ENCODE peak calls at places on chromosomes 4 and X, in six cellular contexts. L is breast epithelium, W is tibial nerve, T is HCT116, M is gastrocnemius medialis, F is heart left ventricle. Z is an unnamed sample.

GRCh38 chr4:133921280-133922195 is 280.1 kb downstream of the PABPC4L start:
- DNase-seq in L (no peak), W (no peak), T (no peak), M (no peak), F (no peak), Z (no peak)

GRCh38 chr4:85153221-85153620 is 186.7 kb upstream of the WDFY3 start:
- DNase-seq in L (no peak), W (no peak), T (no peak), M (no peak), F (no peak), Z (no peak)

GRCh38 chr4:71333960-71334951 is 4.6 kb upstream of the SLC4A4 start:
- DNase-seq in L (no peak), W (no peak), T (no peak), M (no peak), F (no peak), Z (no peak)

GRCh38 chr4:101160792-101161592 is 186.3 kb downstream of the PPP3CA start:
- DNase-seq in L (no peak), W (no peak), T (peak), M (no peak), F (no peak), Z (no peak)

GRCh38 chr4:110270492-110271197 is 72.2 kb upstream of the ELOVL6 start:
- DNase-seq in L (no peak), W (no peak), T (no peak), M (no peak), F (no peak), Z (peak)

GRCh38 chrX:30373951-30374350 is 64.8 kb upstream of the NR0B1 start:
- DNase-seq in L (no peak), W (no peak), T (no peak), M (no peak), F (no peak), Z (no peak)

GRCh38 chr4:168614316-168615057 is 117.6 kb downstream of the PALLD start:
- DNase-seq in L (no peak), W (no peak), T (no peak), M (no peak), F (no peak), Z (no peak)

GRCh38 chrX:49915352-49916222 is 6.8 kb upstream of the CLCN5 start:
- DNase-seq in L (no peak), W (no peak), T (peak), M (no peak), F (no peak), Z (no peak)

GRCh38 chrX:3550160-3550765 is 163.2 kb downstream of the PRKX start:
- DNase-seq in L (no peak), W (no peak), T (no peak), M (no peak), F (no peak), Z (no peak)

GRCh38 chr4:81422591-81422990 is 49.1 kb downstream of the RASGEF1B start:
- DNase-seq in L (no peak), W (no peak), T (no peak), M (no peak), F (no peak), Z (no peak)

GRCh38 chr4:107519057-107519456 is 201.0 kb downstream of the PAPSS1 start:
- DNase-seq in L (no peak), W (no peak), T (peak), M (no peak), F (no peak), Z (no peak)

GRCh38 chr4:113116414-113117345 is 67.2 kb downstream of the ANK2 start:
- DNase-seq in L (no peak), W (no peak), T (no peak), M (no peak), F (no peak), Z (no peak)

GRCh38 chrX:56618250-56618649 is 54.8 kb downstream of the UBQLN2 start:
- DNase-seq in L (no peak), W (no peak), T (no peak), M (no peak), F (no peak), Z (no peak)

GRCh38 chrX:66504481-66504880 is 134.4 kb downstream of the EDA2R start:
- DNase-seq in L (no peak), W (no peak), T (no peak), M (no peak), F (no peak), Z (no peak)

GRCh38 chrX:153471663-153472280 is 1.4 kb upstream of the HAUS7 start:
- DNase-seq in L (no peak), W (no peak), T (no peak), M (no peak), F (no peak), Z (no peak)

GRCh38 chr4:56619160-56619559 is 61.9 kb downstream of the HOPX start:
- DNase-seq in L (no peak), W (no peak), T (no peak), M (no peak), F (no peak), Z (no peak)

DNA sequence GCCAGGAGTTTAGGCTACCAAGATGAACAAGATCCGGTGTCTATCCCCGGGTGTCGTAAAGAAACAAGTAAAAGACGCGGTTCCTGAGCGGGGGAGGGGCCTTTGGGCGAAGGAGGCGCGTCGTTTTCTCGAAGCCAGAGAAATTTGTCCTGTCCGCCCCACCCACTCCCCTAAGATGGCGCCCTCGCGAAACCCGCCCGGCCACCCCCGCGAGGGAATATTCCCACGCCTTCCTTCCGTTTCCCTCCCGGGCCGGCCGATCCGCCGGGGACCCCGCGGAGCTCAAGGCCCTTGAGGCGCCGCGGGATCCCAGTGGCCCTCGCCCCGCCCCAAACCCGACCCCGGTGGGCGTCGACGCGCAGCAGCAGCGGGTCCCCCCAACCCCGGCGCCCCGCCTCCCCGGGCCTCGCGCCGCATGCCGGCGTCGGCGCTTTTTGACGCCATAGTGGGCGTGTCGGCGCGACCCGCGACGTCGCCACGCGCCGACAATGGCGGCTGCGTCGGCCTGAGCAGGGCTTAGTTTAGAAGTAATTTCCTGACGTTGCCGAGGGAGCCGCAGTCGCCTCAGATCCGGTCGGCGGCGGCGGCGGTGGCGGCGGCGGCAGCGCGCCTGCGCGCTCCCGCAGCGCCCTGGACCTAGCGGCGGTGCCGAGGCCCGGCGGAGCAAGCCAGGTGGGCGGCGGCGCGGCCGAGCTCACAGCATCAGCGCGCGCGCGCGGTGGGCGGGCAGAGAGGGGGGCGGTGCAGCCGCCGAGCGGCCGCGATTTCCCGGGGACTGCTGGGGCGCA is 430 bp upstream of the HTATSF1 start:
- DNase-seq in L (peak), W (peak), T (peak), M (peak), F (peak), Z (peak)
- TF ChIP-seq POLR2A in L (no peak), W (peak), T (peak), M (peak), F (no peak), Z (peak)

GRCh38 chr4:4667643-4668081 is 125.8 kb upstream of the STX18 start:
- DNase-seq in L (no peak), W (no peak), T (no peak), M (no peak), F (no peak), Z (no peak)
- TF ChIP-seq POLR2A in L (no peak), W (no peak), T (no peak), M (no peak), F (no peak), Z (no peak)

DNA sequence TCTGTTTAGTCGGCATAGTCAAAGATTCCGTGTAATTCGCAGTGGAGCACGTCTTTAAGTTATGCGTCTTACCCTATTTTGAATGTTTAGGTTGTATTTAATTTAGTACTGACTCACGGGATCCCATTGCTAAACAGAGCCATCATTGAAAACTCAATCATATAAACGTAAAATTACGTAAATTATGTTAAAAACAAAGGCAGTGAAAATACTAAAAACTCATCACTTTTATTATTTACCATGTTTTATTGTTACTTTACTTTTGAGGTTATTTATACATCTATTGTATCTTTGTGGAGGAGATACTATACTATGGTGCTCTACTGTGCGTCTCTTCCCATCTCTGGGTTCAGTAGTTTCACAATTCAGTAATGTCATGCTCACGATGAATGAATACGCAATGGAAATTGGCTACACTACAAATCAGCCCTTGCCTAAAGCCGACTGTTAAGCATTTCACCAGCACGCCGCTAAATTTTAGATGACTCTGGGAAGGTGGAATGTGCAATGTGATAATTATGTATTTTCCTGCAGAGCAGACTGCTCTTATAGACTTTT is 944 bp downstream of the FUNDC2 start:
- DNase-seq in L (no peak), W (no peak), T (peak), M (peak), F (no peak), Z (no peak)
- TF ChIP-seq POLR2A in L (peak), W (peak), T (no peak), M (peak), F (no peak), Z (no peak)

GRCh38 chrX:40389555-40389954 is 191.2 kb upstream of the ATP6AP2 start:
- DNase-seq in L (no peak), W (no peak), T (no peak), M (no peak), F (no peak), Z (no peak)
- TF ChIP-seq POLR2A in L (no peak), W (no peak), T (no peak), M (no peak), F (no peak), Z (no peak)

GRCh38 chr4:172654482-172654881 is 514.1 kb upstream of the GALNT7 start:
- DNase-seq in L (no peak), W (no peak), T (no peak), M (no peak), F (no peak), Z (no peak)
- TF ChIP-seq POLR2A in L (no peak), W (no peak), T (no peak), M (no peak), F (no peak), Z (no peak)

GRCh38 chr4:105895324-105895608 is at the start of gene NPNT:
- DNase-seq in L (no peak), W (no peak), T (no peak), M (no peak), F (no peak), Z (no peak)

GRCh38 chr4:105896461-105896939 is 1.2 kb downstream of the NPNT start:
- DNase-seq in L (no peak), W (no peak), T (no peak), M (no peak), F (no peak), Z (no peak)

GRCh38 chr4:105896984-105897760 is 1.9 kb downstream of the NPNT start:
- DNase-seq in L (no peak), W (no peak), T (no peak), M (no peak), F (no peak), Z (no peak)

GRCh38 chr4:105894570-105895323 is 524 bp upstream of the NPNT start:
- DNase-seq in L (no peak), W (no peak), T (peak), M (no peak), F (peak), Z (no peak)

GRCh38 chr4:105895609-105896460 is 564 bp downstream of the NPNT start:
- DNase-seq in L (peak), W (no peak), T (no peak), M (no peak), F (peak), Z (no peak)
- TF ChIP-seq POLR2A in L (no peak), W (no peak), T (no peak), M (no peak), F (no peak), Z (no peak)

GRCh38 chr4:129093173-129093974 is at the start of gene SCLT1:
- DNase-seq in L (peak), W (peak), T (peak), M (peak), F (peak), Z (peak)
- TF ChIP-seq POLR2A in L (no peak), W (peak), T (peak), M (peak), F (no peak), Z (peak)